ENCODE peak calls at places on chromosomes 4 and X, in six cellular contexts. One of them, this sample, is unnamed.

GRCh38 chrX:153981771-153982533 is 9.4 kb downstream of the TMEM187 start:
- DNase-seq in cardiac fibroblast: no peak
- DNase-seq in thyroid gland: no peak
- DNase-seq in CD8-positive, alpha-beta T cell: peak; percentile 59
- DNase-seq in AG09309: no peak
- DNase-seq in adipocyte: no peak
- DNase-seq in this sample: no peak

GRCh38 chrX:66579219-66579618 is 59.7 kb downstream of the EDA2R start:
- DNase-seq in thyroid gland: no peak
- DNase-seq in CD8-positive, alpha-beta T cell: no peak
- DNase-seq in adipocyte: no peak
- DNase-seq in AG09309: no peak
- DNase-seq in cardiac fibroblast: no peak
- DNase-seq in this sample: no peak

GRCh38 chr4:174437324-174437723 is 85.0 kb downstream of the HPGD start:
- DNase-seq in AG09309: peak; percentile 72
- DNase-seq in CD8-positive, alpha-beta T cell: no peak
- DNase-seq in adipocyte: peak; percentile 82
- DNase-seq in cardiac fibroblast: peak; percentile 13
- DNase-seq in thyroid gland: no peak
- DNase-seq in this sample: peak; percentile 44

GRCh38 chr4:1802151-1802715 is 9.1 kb downstream of the FGFR3 start:
- DNase-seq in cardiac fibroblast: peak; percentile 33
- DNase-seq in AG09309: no peak
- DNase-seq in adipocyte: peak; percentile 51
- DNase-seq in CD8-positive, alpha-beta T cell: no peak
- DNase-seq in thyroid gland: no peak
- DNase-seq in this sample: peak; percentile 10

GRCh38 chr4:181194096-181194495 is 1049.1 kb upstream of the TENM3 start:
- DNase-seq in thyroid gland: no peak
- DNase-seq in cardiac fibroblast: no peak
- DNase-seq in AG09309: no peak
- DNase-seq in adipocyte: no peak
- DNase-seq in CD8-positive, alpha-beta T cell: no peak
- DNase-seq in this sample: no peak

GRCh38 chr4:105350859-105351494 is 122.9 kb downstream of the PPA2 start:
- DNase-seq in AG09309: peak; percentile 18
- DNase-seq in CD8-positive, alpha-beta T cell: no peak
- DNase-seq in cardiac fibroblast: peak; percentile 38
- DNase-seq in thyroid gland: no peak
- DNase-seq in adipocyte: peak; percentile 45
- DNase-seq in this sample: peak; percentile 55

GRCh38 chrX:139112432-139112831 is 400.9 kb upstream of the FGF13 start:
- DNase-seq in adipocyte: no peak
- DNase-seq in cardiac fibroblast: no peak
- DNase-seq in thyroid gland: peak; percentile 5
- DNase-seq in AG09309: no peak
- DNase-seq in CD8-positive, alpha-beta T cell: no peak
- DNase-seq in this sample: no peak

GRCh38 chr4:142404191-142404611 is 441.9 kb downstream of the INPP4B start:
- DNase-seq in CD8-positive, alpha-beta T cell: no peak
- DNase-seq in thyroid gland: no peak
- DNase-seq in adipocyte: peak; percentile 89
- DNase-seq in cardiac fibroblast: peak; percentile 91
- DNase-seq in AG09309: no peak
- DNase-seq in this sample: peak; percentile 56

GRCh38 chr4:5821665-5822358 is 71.1 kb downstream of the CRMP1 start:
- DNase-seq in CD8-positive, alpha-beta T cell: no peak
- DNase-seq in thyroid gland: no peak
- DNase-seq in cardiac fibroblast: no peak
- DNase-seq in adipocyte: peak; percentile 6
- DNase-seq in AG09309: no peak
- DNase-seq in this sample: no peak

GRCh38 chr4:25299476-25300203 is 12.9 kb upstream of the ZCCHC4 start:
- DNase-seq in thyroid gland: peak; percentile 85
- DNase-seq in AG09309: no peak
- DNase-seq in CD8-positive, alpha-beta T cell: no peak
- DNase-seq in adipocyte: no peak
- DNase-seq in cardiac fibroblast: no peak
- DNase-seq in this sample: no peak

GRCh38 chrX:7055386-7056137 is 92.0 kb upstream of the STS start:
- DNase-seq in cardiac fibroblast: no peak
- DNase-seq in AG09309: no peak
- DNase-seq in CD8-positive, alpha-beta T cell: no peak
- DNase-seq in adipocyte: no peak
- DNase-seq in thyroid gland: no peak
- DNase-seq in this sample: no peak

GRCh38 chrX:109392895-109393294 is 89.0 kb downstream of the GUCY2F start:
- DNase-seq in adipocyte: no peak
- DNase-seq in CD8-positive, alpha-beta T cell: no peak
- DNase-seq in AG09309: no peak
- DNase-seq in cardiac fibroblast: no peak
- DNase-seq in thyroid gland: no peak
- DNase-seq in this sample: no peak

GRCh38 chr4:155060419-155060818 is 148.0 kb upstream of the NPY2R start:
- DNase-seq in cardiac fibroblast: no peak
- DNase-seq in adipocyte: peak; percentile 19
- DNase-seq in thyroid gland: no peak
- DNase-seq in AG09309: no peak
- DNase-seq in CD8-positive, alpha-beta T cell: no peak
- DNase-seq in this sample: peak; percentile 33

GRCh38 chr4:37631551-37631950 is 54.6 kb downstream of the RELL1 start:
- DNase-seq in cardiac fibroblast: peak; percentile 75
- DNase-seq in CD8-positive, alpha-beta T cell: no peak
- DNase-seq in thyroid gland: peak; percentile 81
- DNase-seq in AG09309: no peak
- DNase-seq in adipocyte: peak; percentile 82
- DNase-seq in this sample: peak; percentile 74

GRCh38 chr4:8400641-8401325 is 39.7 kb downstream of the ACOX3 start:
- DNase-seq in AG09309: no peak
- DNase-seq in cardiac fibroblast: no peak
- DNase-seq in adipocyte: peak; percentile 1
- DNase-seq in thyroid gland: no peak
- DNase-seq in CD8-positive, alpha-beta T cell: no peak
- DNase-seq in this sample: no peak

GRCh38 chrX:152637649-152638442 is at the start of gene GABRQ:
- DNase-seq in cardiac fibroblast: peak; percentile 11
- DNase-seq in CD8-positive, alpha-beta T cell: no peak
- DNase-seq in AG09309: no peak
- DNase-seq in adipocyte: peak; percentile 50
- DNase-seq in thyroid gland: peak; percentile 41
- DNase-seq in this sample: peak; percentile 1

GRCh38 chrX:107571296-107571998 is 56.9 kb upstream of the PRPS1 start:
- DNase-seq in adipocyte: peak; percentile 72
- DNase-seq in cardiac fibroblast: peak; percentile 89
- DNase-seq in CD8-positive, alpha-beta T cell: no peak
- DNase-seq in thyroid gland: no peak
- DNase-seq in AG09309: peak; percentile 65
- DNase-seq in this sample: peak; percentile 73

GRCh38 chrX:10833299-10834169 is 213.1 kb upstream of the MID1 start:
- DNase-seq in cardiac fibroblast: peak; percentile 2
- DNase-seq in thyroid gland: peak; percentile 61
- DNase-seq in CD8-positive, alpha-beta T cell: no peak
- DNase-seq in adipocyte: peak; percentile 29
- DNase-seq in AG09309: no peak
- DNase-seq in this sample: no peak

GRCh38 chrX:153646620-153647373 is at the start of gene DUSP9:
- DNase-seq in AG09309: no peak
- DNase-seq in cardiac fibroblast: peak; percentile 15
- DNase-seq in CD8-positive, alpha-beta T cell: no peak
- DNase-seq in thyroid gland: peak; percentile 22
- DNase-seq in adipocyte: peak; percentile 37
- DNase-seq in this sample: peak; percentile 16

GRCh38 chr4:15457401-15458201 is 12.1 kb upstream of the CC2D2A start:
- DNase-seq in thyroid gland: no peak
- DNase-seq in adipocyte: peak; percentile 89
- DNase-seq in AG09309: peak; percentile 60
- DNase-seq in CD8-positive, alpha-beta T cell: no peak
- DNase-seq in cardiac fibroblast: peak; percentile 78
- DNase-seq in this sample: peak; percentile 80

GRCh38 chr4:15455290-15455689 is 14.4 kb upstream of the CC2D2A start:
- DNase-seq in CD8-positive, alpha-beta T cell: no peak
- DNase-seq in cardiac fibroblast: peak; percentile 96
- DNase-seq in adipocyte: peak; percentile 95
- DNase-seq in AG09309: peak; percentile 51
- DNase-seq in thyroid gland: no peak
- DNase-seq in this sample: peak; percentile 82

GRCh38 chr4:15451181-15451865 is 18.4 kb upstream of the CC2D2A start:
- DNase-seq in CD8-positive, alpha-beta T cell: no peak
- DNase-seq in cardiac fibroblast: peak; percentile 70
- DNase-seq in adipocyte: peak; percentile 46
- DNase-seq in thyroid gland: no peak
- DNase-seq in AG09309: no peak
- DNase-seq in this sample: peak; percentile 80

GRCh38 chr4:15451866-15452765 is 17.6 kb upstream of the CC2D2A start:
- DNase-seq in AG09309: peak; percentile 84
- DNase-seq in cardiac fibroblast: peak; percentile 96
- DNase-seq in adipocyte: peak; percentile 86
- DNase-seq in thyroid gland: no peak
- DNase-seq in CD8-positive, alpha-beta T cell: no peak
- DNase-seq in this sample: peak; percentile 93
- H3K4me3 ChIP-seq in AG09309: no peak overlapping the region
- H3K4me3 ChIP-seq in cardiac fibroblast: no peak overlapping the region
- H3K4me3 ChIP-seq in adipocyte: peak overlapping the region; percentile 22
- H3K4me3 ChIP-seq in thyroid gland: no peak overlapping the region
- H3K4me3 ChIP-seq in CD8-positive, alpha-beta T cell: no peak overlapping the region
- H3K4me3 ChIP-seq in this sample: no peak overlapping the region

GRCh38 chr4:85475631-85476233 is 782 bp downstream of the ARHGAP24 start:
- DNase-seq in AG09309: no peak
- DNase-seq in cardiac fibroblast: peak; percentile 36
- DNase-seq in adipocyte: peak; percentile 50
- DNase-seq in CD8-positive, alpha-beta T cell: no peak
- DNase-seq in thyroid gland: peak; percentile 23
- DNase-seq in this sample: peak; percentile 62
- H3K4me3 ChIP-seq in AG09309: peak overlapping the region; percentile 91
- H3K4me3 ChIP-seq in cardiac fibroblast: peak overlapping the region; percentile 73
- H3K4me3 ChIP-seq in adipocyte: peak overlapping the region; percentile 92
- H3K4me3 ChIP-seq in CD8-positive, alpha-beta T cell: no peak overlapping the region
- H3K4me3 ChIP-seq in thyroid gland: no peak overlapping the region
- H3K4me3 ChIP-seq in this sample: peak overlapping the region; percentile 79

GRCh38 chr4:86452323-86452995 is 92.6 kb upstream of the MAPK10 start:
- DNase-seq in thyroid gland: no peak
- DNase-seq in cardiac fibroblast: peak; percentile 61
- DNase-seq in CD8-positive, alpha-beta T cell: no peak
- DNase-seq in AG09309: no peak
- DNase-seq in adipocyte: no peak
- DNase-seq in this sample: peak; percentile 69
- H3K4me3 ChIP-seq in thyroid gland: no peak overlapping the region
- H3K4me3 ChIP-seq in cardiac fibroblast: peak overlapping the region; percentile 42
- H3K4me3 ChIP-seq in CD8-positive, alpha-beta T cell: no peak overlapping the region
- H3K4me3 ChIP-seq in AG09309: no peak overlapping the region
- H3K4me3 ChIP-seq in adipocyte: peak overlapping the region; percentile 77
- H3K4me3 ChIP-seq in this sample: peak overlapping the region; percentile 56

GRCh38 chr4:587671-588350 is 11.7 kb upstream of the TMEM271 start:
- DNase-seq in thyroid gland: no peak
- DNase-seq in adipocyte: no peak
- DNase-seq in cardiac fibroblast: no peak
- DNase-seq in CD8-positive, alpha-beta T cell: no peak
- DNase-seq in AG09309: no peak
- DNase-seq in this sample: no peak
- H3K4me3 ChIP-seq in thyroid gland: no peak overlapping the region
- H3K4me3 ChIP-seq in adipocyte: no peak overlapping the region
- H3K4me3 ChIP-seq in cardiac fibroblast: no peak overlapping the region
- H3K4me3 ChIP-seq in CD8-positive, alpha-beta T cell: no peak overlapping the region
- H3K4me3 ChIP-seq in AG09309: no peak overlapping the region
- H3K4me3 ChIP-seq in this sample: no peak overlapping the region

DNA sequence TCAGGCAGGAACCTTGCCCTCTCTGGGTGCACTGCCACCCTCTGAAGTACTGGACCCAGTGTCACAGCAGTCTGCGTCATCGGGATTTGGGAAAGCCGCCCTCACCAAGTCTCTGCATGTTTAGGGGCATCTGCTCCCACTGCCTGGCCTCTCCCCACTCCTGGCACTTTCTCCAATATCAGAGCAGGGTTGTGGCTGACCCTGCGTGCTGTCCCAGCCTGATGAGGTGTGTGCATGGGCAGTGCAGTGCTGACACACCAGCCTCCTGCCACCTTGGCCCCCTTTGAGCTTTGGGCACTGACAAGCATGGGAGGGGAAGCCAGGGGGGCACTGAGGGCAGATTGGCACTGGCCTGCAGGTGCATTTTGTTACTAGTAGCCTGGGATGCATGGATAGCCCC is 652.5 kb downstream of the GABRG1 start:
- DNase-seq in thyroid gland: no peak
- DNase-seq in adipocyte: no peak
- DNase-seq in cardiac fibroblast: no peak
- DNase-seq in AG09309: no peak
- DNase-seq in CD8-positive, alpha-beta T cell: no peak
- DNase-seq in this sample: no peak
- H3K4me3 ChIP-seq in thyroid gland: no peak overlapping the region
- H3K4me3 ChIP-seq in adipocyte: no peak overlapping the region
- H3K4me3 ChIP-seq in cardiac fibroblast: no peak overlapping the region
- H3K4me3 ChIP-seq in AG09309: no peak overlapping the region
- H3K4me3 ChIP-seq in CD8-positive, alpha-beta T cell: no peak overlapping the region
- H3K4me3 ChIP-seq in this sample: no peak overlapping the region

GRCh38 chrX:3145716-3146115 is 104.4 kb downstream of the ARSF start:
- DNase-seq in adipocyte: no peak
- DNase-seq in cardiac fibroblast: no peak
- DNase-seq in thyroid gland: no peak
- DNase-seq in CD8-positive, alpha-beta T cell: no peak
- DNase-seq in AG09309: no peak
- DNase-seq in this sample: no peak
- H3K4me3 ChIP-seq in adipocyte: no peak overlapping the region
- H3K4me3 ChIP-seq in cardiac fibroblast: no peak overlapping the region
- H3K4me3 ChIP-seq in thyroid gland: no peak overlapping the region
- H3K4me3 ChIP-seq in CD8-positive, alpha-beta T cell: no peak overlapping the region
- H3K4me3 ChIP-seq in AG09309: no peak overlapping the region
- H3K4me3 ChIP-seq in this sample: no peak overlapping the region

This sample was measured in fibroblast of pulmonary artery.